ENCODE peak calls at places on chromosomes 16 and 17, in five cellular contexts. N is astrocyte; B is upper lobe of right lung; Z is mammary epithelial cell; W is naive thymus-derived CD4-positive, alpha-beta T cell. Y is an unnamed sample. For H3K4me1, the result is how much of the 10 kb centered on the place peaks cover.

GRCh38 chr16:27475561-27475960 is 73.6 kb downstream of the IL21R start:
- DNase-seq in Z (peak), B (no peak), N (peak), W (no peak), Y (no peak)

GRCh38 chr17:39872700-39873099 is 4.7 kb downstream of the ZPBP2 start:
- DNase-seq in N (peak), W (no peak), B (no peak), Z (peak), Y (no peak)

GRCh38 chr17:50051082-50051576 is 4.8 kb upstream of the ITGA3 start:
- DNase-seq in W (no peak), B (no peak), N (peak), Z (peak), Y (peak)

GRCh38 chr16:8951447-8952280 is 12.0 kb downstream of the USP7 start:
- DNase-seq in W (no peak), Z (no peak), B (no peak), N (no peak), Y (no peak)

GRCh38 chr16:57178793-57179212 is 7.0 kb downstream of the PSME3IP1 start:
- DNase-seq in Z (no peak), W (no peak), N (no peak), B (no peak), Y (no peak)

GRCh38 chr17:66952031-66952524 is 12.4 kb upstream of the CACNG4 start:
- DNase-seq in Z (peak), W (no peak), N (peak), B (peak), Y (no peak)

GRCh38 chr17:47949951-47950350 is 7.7 kb downstream of the PRR15L start:
- DNase-seq in N (no peak), Z (no peak), B (no peak), W (peak), Y (no peak)

GRCh38 chr17:320139-320538 is 32.5 kb downstream of the RPH3AL start:
- DNase-seq in Z (no peak), W (no peak), B (peak), N (no peak), Y (no peak)

GRCh38 chr16:67641779-67642708 is 2.9 kb upstream of the CARMIL2 start:
- DNase-seq in N (no peak), B (peak), Z (peak), W (no peak), Y (no peak)

GRCh38 chr17:49021095-49021767 is 24.0 kb downstream of the IGF2BP1 start:
- DNase-seq in B (no peak), N (no peak), W (no peak), Z (no peak), Y (no peak)

GRCh38 chr17:69654981-69655581 is 240.6 kb downstream of the MAP2K6 start:
- DNase-seq in N (peak), W (no peak), B (no peak), Z (peak), Y (no peak)

GRCh38 chr17:60165223-60165622 is 15.4 kb downstream of the CA4 start:
- DNase-seq in Z (no peak), N (no peak), B (no peak), W (no peak), Y (no peak)

GRCh38 chr16:83530293-83530692 is 277.5 kb upstream of the HSBP1 start:
- DNase-seq in Z (no peak), N (peak), W (no peak), B (no peak), Y (no peak)

GRCh38 chr16:85554114-85554790 is 58.9 kb upstream of the GSE1 start:
- DNase-seq in W (peak), B (peak), N (peak), Z (peak), Y (peak)

GRCh38 chr17:19508327-19508867 is 25.3 kb upstream of the SLC47A1 start:
- DNase-seq in W (no peak), B (peak), Z (no peak), N (no peak), Y (peak)

GRCh38 chr16:22194707-22195444 is 11.2 kb upstream of the EEF2K start:
- DNase-seq in Z (no peak), W (no peak), B (no peak), N (no peak), Y (no peak)

GRCh38 chr17:76440722-76441362 is 12.1 kb downstream of the UBE2O start:
- DNase-seq in B (no peak), W (no peak), Z (no peak), N (no peak), Y (no peak)

GRCh38 chr16:75584108-75584507 is 17.9 kb downstream of the GABARAPL2 start:
- DNase-seq in N (no peak), Z (no peak), W (no peak), B (no peak), Y (no peak)

GRCh38 chr17:79006001-79006400 is 3.6 kb downstream of the CANT1 start:
- DNase-seq in B (peak), W (no peak), N (no peak), Z (no peak), Y (no peak)

GRCh38 chr16:69610356-69610755 is 44.6 kb downstream of the NFAT5 start:
- DNase-seq in B (no peak), N (peak), W (no peak), Z (no peak), Y (no peak)

GRCh38 chr17:37098910-37099664 is 150.3 kb downstream of the AATF start:
- DNase-seq in W (no peak), B (no peak), Z (peak), N (no peak), Y (no peak)

DNA sequence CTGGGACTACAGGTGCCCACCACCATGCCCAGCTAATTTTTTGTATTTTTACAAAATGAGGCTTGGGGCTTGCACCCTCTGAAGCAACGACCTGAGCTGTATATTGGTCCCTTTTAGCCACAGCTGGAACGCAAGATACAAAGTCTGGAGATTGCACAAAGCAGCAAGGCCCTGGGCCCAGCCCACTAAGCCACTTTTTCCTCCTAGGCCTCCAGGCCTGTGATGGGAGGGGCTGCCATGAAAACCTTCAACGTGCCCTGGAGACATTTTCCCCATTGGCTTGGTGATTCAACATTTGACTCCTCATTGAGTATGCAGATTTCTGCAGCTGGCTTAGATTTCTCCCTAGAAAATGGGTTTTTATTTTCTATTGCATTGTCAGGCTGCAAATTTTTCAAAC is 69.2 kb downstream of the CYB561 start:
- DNase-seq in Z (no peak), N (no peak), W (no peak), B (no peak), Y (no peak)
- H3K4me3 ChIP-seq in Z (no peak), N (no peak), W (no peak), B (no peak), Y (no peak)

GRCh38 chr16:16110111-16110490 is 113.2 kb downstream of the ABCC6 start:
- DNase-seq in Z (no peak), W (no peak), B (no peak), N (no peak), Y (no peak)

GRCh38 chr16:16107839-16108238 is 115.5 kb downstream of the ABCC6 start:
- DNase-seq in Z (no peak), N (no peak), W (no peak), B (no peak), Y (no peak)

GRCh38 chr16:16108759-16109158 is 114.5 kb downstream of the ABCC6 start:
- DNase-seq in Z (no peak), W (no peak), N (peak), B (no peak), Y (no peak)

GRCh38 chr16:16111639-16112038 is 111.7 kb downstream of the ABCC6 start:
- DNase-seq in W (no peak), N (no peak), B (no peak), Z (no peak), Y (no peak)

DNA sequence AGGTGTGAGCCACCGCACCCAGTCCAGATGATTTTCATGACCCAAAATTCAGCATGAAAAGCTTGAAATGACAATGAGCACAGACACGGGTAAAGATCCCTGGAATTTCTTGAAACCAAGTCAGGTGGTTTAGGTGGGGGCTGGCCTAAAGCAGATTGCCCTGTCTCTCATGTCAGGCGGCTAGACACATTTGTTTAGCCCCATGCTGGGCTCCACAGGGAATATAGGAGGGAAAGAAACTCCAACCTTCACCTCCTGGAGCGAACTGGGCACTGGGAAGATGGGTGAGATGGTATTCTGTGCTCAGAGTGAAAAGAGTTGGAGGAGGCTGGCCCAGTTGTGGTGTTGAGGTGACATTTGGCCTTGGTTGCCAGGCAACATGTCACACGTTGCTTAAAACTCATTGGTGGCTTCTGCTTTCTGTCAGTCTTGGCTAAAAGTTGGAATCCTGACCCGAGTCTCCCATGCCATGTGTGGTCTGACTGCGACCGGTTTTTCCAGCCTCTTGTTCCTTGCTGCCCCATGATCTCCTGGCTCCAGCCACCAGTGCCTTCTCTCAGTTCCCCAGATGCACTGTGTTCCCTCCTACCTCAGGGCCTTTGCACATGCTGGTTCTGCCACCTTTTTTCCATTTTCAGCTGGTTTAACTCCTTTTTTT is 113.7 kb downstream of the ABCC6 start:
- DNase-seq in W (no peak), Z (no peak), B (no peak), N (no peak), Y (no peak)
- H3K27ac ChIP-seq in W (no peak), Z (no peak), B (no peak), N (no peak), Y (no peak)

DNA sequence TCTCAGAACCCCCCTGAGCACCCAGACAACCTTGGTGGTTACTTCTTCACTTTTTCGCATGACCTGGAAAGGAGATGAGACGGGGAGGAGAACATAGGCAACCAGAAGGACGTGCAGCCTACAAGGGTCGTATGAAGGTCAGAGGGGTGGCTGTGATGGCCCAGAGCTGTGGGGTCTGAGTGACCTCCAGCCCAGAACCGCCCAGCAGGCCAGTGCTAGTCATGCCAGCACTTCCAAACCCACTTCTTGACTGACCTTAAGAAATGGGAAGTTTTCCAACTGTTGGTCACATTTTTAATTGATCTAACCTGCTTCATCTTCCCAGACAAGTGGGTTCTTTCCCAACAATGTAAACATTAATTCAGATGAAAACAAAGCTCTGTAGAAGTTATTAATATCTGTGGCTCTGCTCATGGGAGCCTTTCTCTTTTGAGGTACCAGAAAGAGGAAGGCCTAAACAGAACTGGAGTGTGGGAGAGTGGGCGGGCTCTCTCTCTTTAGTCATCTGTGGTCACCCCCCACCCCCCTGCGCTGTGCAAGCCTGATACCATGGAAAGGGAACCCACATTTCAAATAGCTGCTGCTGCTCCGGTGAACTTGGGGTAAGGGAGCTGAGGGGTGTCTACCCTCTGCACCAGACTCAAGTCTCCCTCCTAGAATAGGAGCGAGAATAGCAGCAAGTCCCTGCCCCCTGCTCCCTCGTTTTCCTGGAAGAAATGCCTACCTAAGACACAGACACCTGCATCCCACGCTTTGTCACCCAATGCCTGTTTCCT is 101.6 kb downstream of the RAB11FIP4 start:
- DNase-seq in N (no peak), Z (no peak), B (peak), W (no peak), Y (no peak)
- H3K4me1 ChIP-seq in N (under half), Z (under half), B (under half), W (half or more), Y (half or more)

DNA sequence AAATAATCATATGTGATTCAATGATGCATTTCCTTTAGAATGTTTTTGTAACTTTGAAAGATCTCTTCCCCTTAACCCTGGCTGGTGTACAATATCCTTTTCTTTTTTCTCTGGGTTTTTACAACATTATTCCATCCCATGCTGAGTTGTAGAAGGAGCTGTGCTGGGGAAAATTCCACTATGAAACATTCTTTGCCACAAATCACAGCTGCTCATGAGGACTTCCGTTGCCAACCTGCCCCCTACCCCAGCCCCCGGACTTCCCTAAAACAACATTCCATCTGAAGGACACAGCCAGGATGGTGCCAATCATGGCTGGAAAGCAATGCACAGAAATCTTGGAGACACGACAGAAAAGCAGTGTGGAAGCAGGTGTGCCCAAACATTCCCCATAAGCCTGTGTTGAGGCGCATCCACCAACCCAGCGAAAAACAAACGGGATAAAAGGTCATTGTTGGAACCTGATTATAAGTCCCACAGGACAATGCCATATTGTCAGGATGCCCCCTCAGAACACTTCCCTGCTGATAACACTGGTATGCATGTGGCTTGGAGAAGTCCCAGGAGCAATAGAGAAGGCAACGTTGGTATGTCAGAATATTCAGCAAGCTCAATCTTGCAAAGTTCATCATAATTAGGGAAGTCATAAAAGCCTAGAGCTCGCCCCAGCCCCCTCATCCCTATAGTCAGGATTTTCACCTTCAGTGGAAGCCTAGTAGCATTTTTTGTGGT is 475.0 kb downstream of the HS3ST3B1 start:
- DNase-seq in B (no peak), Z (peak), N (peak), W (no peak), Y (no peak)
- H3K4me3 ChIP-seq in B (no peak), Z (no peak), N (peak), W (no peak), Y (no peak)

GRCh38 chr17:7248811-7249210 is 2.7 kb downstream of the CTDNEP1 start:
- DNase-seq in W (no peak), Z (no peak), B (no peak), N (no peak), Y (no peak)
- H3K27ac ChIP-seq in W (peak), Z (no peak), B (no peak), N (no peak), Y (no peak)

DNA sequence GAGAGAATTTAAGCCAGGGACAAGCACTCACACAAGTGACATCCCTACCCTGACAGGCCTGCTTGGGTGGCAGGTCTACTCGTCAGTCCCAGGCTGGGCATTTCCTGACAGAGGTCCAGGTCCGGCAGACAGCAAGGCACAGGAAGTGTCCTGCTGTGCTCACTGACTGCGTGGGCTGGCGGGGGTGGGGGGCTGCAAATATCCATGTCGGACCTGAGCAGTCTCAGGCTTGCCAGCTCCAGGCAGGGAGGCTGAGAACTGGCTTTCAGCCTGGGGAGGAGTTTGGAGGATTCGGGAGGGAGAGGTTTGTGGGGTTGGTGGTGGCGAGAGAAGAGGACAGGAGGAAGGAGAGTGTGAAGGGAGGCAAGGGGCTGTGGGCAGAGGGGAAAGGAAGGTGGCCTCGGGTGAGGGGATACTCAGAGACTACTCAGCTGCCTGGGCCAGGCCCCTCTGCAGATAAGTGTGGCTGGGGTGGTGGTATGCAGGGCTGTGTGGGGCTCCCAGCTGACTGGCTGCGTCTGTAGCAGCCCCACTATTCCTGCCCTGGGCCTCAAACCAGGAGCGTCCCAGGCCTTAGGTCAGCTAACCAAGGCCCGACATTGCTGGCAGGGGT is 7.8 kb downstream of the HIC1 start:
- DNase-seq in B (no peak), N (no peak), W (no peak), Z (no peak), Y (no peak)
- H3K4me1 ChIP-seq in B (half or more), N (half or more), W (under half), Z (under half), Y (under half)

GRCh38 chr16:1940273-1941161 is 2.5 kb downstream of the MSRB1 start:
- DNase-seq in N (no peak), Z (no peak), B (no peak), W (no peak), Y (no peak)
- H3K4me3 ChIP-seq in N (peak), Z (no peak), B (no peak), W (no peak), Y (no peak)

GRCh38 chr16:4408323-4408690 is 8.1 kb downstream of the CORO7 start:
- DNase-seq in Z (no peak), B (no peak), W (no peak), N (no peak), Y (no peak)
- H3K27ac ChIP-seq in Z (no peak), B (no peak), W (no peak), N (no peak), Y (no peak)

GRCh38 chr16:4087099-4087885 is 28.9 kb downstream of the ADCY9 start:
- DNase-seq in N (no peak), Z (no peak), W (no peak), B (no peak), Y (no peak)
- H3K4me1 ChIP-seq in N (under half), Z (under half), W (under half), B (under half), Y (under half)